ENCODE peak calls at places on chromosomes 5 and 9, in seven cellular contexts. C is HAP-1; V is heart left ventricle; F is astrocyte of the spinal cord; U is stimulated activated CD4-positive, alpha-beta T cell treated with anti-CD3 and anti-CD28 coated beads, Interleukin-2, amount 100 ng/mL, for 48 hours; O is upper lobe of right lung; R is OCI-LY7. H is an unnamed sample.

GRCh38 chr5:72194846-72195245 is 87.6 kb downstream of the MAP1B start:
- DNase-seq in O (no peak), R (no peak), U (peak; percentile 5), C (no peak), V (no peak), F (peak; percentile 80), H (peak; percentile 4)

GRCh38 chr5:149588947-149589346 is 7.6 kb downstream of the ARHGEF37 start:
- DNase-seq in C (no peak), V (no peak), O (no peak), U (no peak), R (no peak), F (no peak), H (no peak)

GRCh38 chr5:90866333-90866732 is 307.7 kb downstream of the ADGRV1 start:
- DNase-seq in O (no peak), U (no peak), F (peak; percentile 41), V (no peak), R (peak; percentile 5), C (peak; percentile 72), H (no peak)

GRCh38 chr5:104652271-104652861 is 1089.8 kb upstream of the NUDT12 start:
- DNase-seq in V (no peak), U (no peak), R (no peak), O (no peak), F (no peak), C (peak; percentile 10), H (no peak)

GRCh38 chr5:57764479-57765089 is 282.0 kb upstream of the ACTBL2 start:
- DNase-seq in O (no peak), C (no peak), U (no peak), V (no peak), F (no peak), R (no peak), H (no peak)

GRCh38 chr5:95884021-95884333 is 61.5 kb upstream of the GLRX start:
- DNase-seq in C (no peak), V (no peak), U (no peak), O (no peak), R (no peak), F (peak; percentile 40), H (no peak)

GRCh38 chr9:25678846-25679360 is 659 bp upstream of the TUSC1 start:
- DNase-seq in R (no peak), F (peak; percentile 4), O (no peak), U (no peak), C (peak; percentile 40), V (no peak), H (no peak)

GRCh38 chr5:172852490-172853354 is 18.7 kb downstream of the ERGIC1 start:
- DNase-seq in U (no peak), C (no peak), F (peak; percentile 32), V (no peak), O (no peak), R (no peak), H (no peak)

GRCh38 chr9:122835313-122835731 is 6.9 kb upstream of the PDCL start:
- DNase-seq in U (peak; percentile 13), R (peak; percentile 47), C (no peak), O (no peak), V (no peak), F (no peak), H (no peak)

GRCh38 chr5:169861934-169862333 is 118.4 kb downstream of the INSYN2B start:
- DNase-seq in F (peak; percentile 83), V (no peak), C (no peak), O (no peak), R (no peak), U (no peak), H (no peak)

GRCh38 chr9:446074-446699 is 231.5 kb downstream of the DOCK8 start:
- DNase-seq in R (no peak), C (no peak), F (no peak), O (no peak), V (no peak), U (no peak), H (no peak)

GRCh38 chr5:122311888-122312669 is at the start of gene SNCAIP:
- DNase-seq in U (peak; percentile 0), R (no peak), F (peak; percentile 47), V (peak; percentile 54), O (peak; percentile 75), C (peak; percentile 25), H (no peak)

GRCh38 chr9:112051812-112052211 is 123.3 kb downstream of the SUSD1 start:
- DNase-seq in U (no peak), O (no peak), R (no peak), C (no peak), F (no peak), V (no peak), H (no peak)

GRCh38 chr9:78756813-78757510 is 460.0 kb downstream of the PSAT1 start:
- DNase-seq in R (no peak), C (no peak), V (no peak), O (no peak), F (no peak), U (no peak), H (no peak)

H was measured in T-helper 17 cell.